ENCODE peak calls at places on chromosomes 7 and 10, in ten cellular contexts. One of them, this sample, is unnamed.

GRCh38 chr10:77390481-77390891 is 247.1 kb downstream of the KCNMA1 start:
- DNase-seq in spleen: no peak
- DNase-seq in A549: no peak
- DNase-seq in CD4-positive, CD25-positive, alpha-beta regulatory T cell: no peak
- DNase-seq in GM23338: no peak
- DNase-seq in IMR-90: no peak
- DNase-seq in K562: no peak
- DNase-seq in left ventricle myocardium inferior: no peak
- DNase-seq in OCI-LY7: no peak
- DNase-seq in A673: no peak
- DNase-seq in this sample: peak; percentile 53

GRCh38 chr10:71864861-71865473 is 13.9 kb upstream of the PSAP start:
- DNase-seq in spleen: peak; percentile 48
- DNase-seq in A549: peak; percentile 64
- DNase-seq in CD4-positive, CD25-positive, alpha-beta regulatory T cell: no peak
- DNase-seq in GM23338: no peak
- DNase-seq in IMR-90: peak; percentile 83
- DNase-seq in K562: no peak
- DNase-seq in left ventricle myocardium inferior: no peak
- DNase-seq in OCI-LY7: no peak
- DNase-seq in A673: no peak
- DNase-seq in this sample: no peak

GRCh38 chr10:71756441-71757191 is 16.7 kb downstream of the VSIR start:
- DNase-seq in spleen: no peak
- DNase-seq in A549: no peak
- DNase-seq in CD4-positive, CD25-positive, alpha-beta regulatory T cell: no peak
- DNase-seq in GM23338: no peak
- DNase-seq in IMR-90: no peak
- DNase-seq in K562: no peak
- DNase-seq in left ventricle myocardium inferior: no peak
- DNase-seq in OCI-LY7: no peak
- DNase-seq in A673: no peak
- DNase-seq in this sample: no peak

GRCh38 chr7:118327179-118327578 is 102.7 kb downstream of the ANKRD7 start:
- DNase-seq in spleen: no peak
- DNase-seq in A549: no peak
- DNase-seq in CD4-positive, CD25-positive, alpha-beta regulatory T cell: no peak
- DNase-seq in GM23338: no peak
- DNase-seq in IMR-90: no peak
- DNase-seq in K562: no peak
- DNase-seq in left ventricle myocardium inferior: no peak
- DNase-seq in OCI-LY7: no peak
- DNase-seq in A673: no peak
- DNase-seq in this sample: no peak

GRCh38 chr7:73515184-73515583 is 6.9 kb downstream of the BAZ1B start:
- DNase-seq in spleen: peak; percentile 1
- DNase-seq in A549: peak; percentile 19
- DNase-seq in CD4-positive, CD25-positive, alpha-beta regulatory T cell: no peak
- DNase-seq in GM23338: peak; percentile 41
- DNase-seq in IMR-90: no peak
- DNase-seq in K562: peak; percentile 23
- DNase-seq in left ventricle myocardium inferior: no peak
- DNase-seq in OCI-LY7: peak; percentile 43
- DNase-seq in A673: peak; percentile 25
- DNase-seq in this sample: no peak

GRCh38 chr7:110875346-110875745 is 215.6 kb upstream of the LRRN3 start:
- DNase-seq in spleen: no peak
- DNase-seq in A549: no peak
- DNase-seq in CD4-positive, CD25-positive, alpha-beta regulatory T cell: no peak
- DNase-seq in GM23338: no peak
- DNase-seq in IMR-90: no peak
- DNase-seq in K562: no peak
- DNase-seq in left ventricle myocardium inferior: no peak
- DNase-seq in OCI-LY7: no peak
- DNase-seq in A673: no peak
- DNase-seq in this sample: no peak

GRCh38 chr7:118040562-118040961 is 143.4 kb upstream of the LSM8 start:
- DNase-seq in spleen: no peak
- DNase-seq in A549: no peak
- DNase-seq in CD4-positive, CD25-positive, alpha-beta regulatory T cell: no peak
- DNase-seq in GM23338: no peak
- DNase-seq in IMR-90: no peak
- DNase-seq in K562: no peak
- DNase-seq in left ventricle myocardium inferior: no peak
- DNase-seq in OCI-LY7: no peak
- DNase-seq in A673: no peak
- DNase-seq in this sample: no peak

GRCh38 chr7:54904130-54904529 is 114.7 kb upstream of the EGFR start:
- DNase-seq in spleen: no peak
- DNase-seq in A549: no peak
- DNase-seq in CD4-positive, CD25-positive, alpha-beta regulatory T cell: no peak
- DNase-seq in GM23338: no peak
- DNase-seq in IMR-90: peak; percentile 97
- DNase-seq in K562: no peak
- DNase-seq in left ventricle myocardium inferior: no peak
- DNase-seq in OCI-LY7: no peak
- DNase-seq in A673: no peak
- DNase-seq in this sample: peak; percentile 5

DNA sequence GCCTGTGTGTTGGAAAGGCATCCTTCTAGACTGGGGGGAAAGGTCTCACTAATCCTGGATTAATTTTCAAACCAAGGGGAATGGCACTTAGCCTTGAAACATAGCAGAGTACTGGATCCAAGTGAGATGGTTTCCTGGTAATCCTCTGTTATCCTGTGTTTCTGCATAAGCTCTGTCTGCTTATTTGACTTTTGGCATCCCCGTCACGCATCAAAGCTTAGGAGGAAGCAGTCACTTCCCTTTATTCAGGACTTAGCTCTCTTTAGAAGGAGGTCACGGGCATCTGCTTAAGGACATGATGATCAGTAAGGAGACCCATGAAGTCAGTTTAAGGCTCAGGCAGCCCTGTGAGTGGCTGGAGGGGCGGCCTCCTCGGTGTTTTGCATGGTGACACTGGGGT is 30.0 kb downstream of the TSPAN15 start:
- DNase-seq in spleen: no peak
- DNase-seq in A549: no peak
- DNase-seq in CD4-positive, CD25-positive, alpha-beta regulatory T cell: no peak
- DNase-seq in GM23338: no peak
- DNase-seq in IMR-90: no peak
- DNase-seq in K562: no peak
- DNase-seq in left ventricle myocardium inferior: no peak
- DNase-seq in OCI-LY7: peak; percentile 52
- DNase-seq in A673: no peak
- DNase-seq in this sample: no peak
- H3K4me1 ChIP-seq in spleen: peaks cover 44% of the 10 kb centered on the region
- H3K4me1 ChIP-seq in A549: peaks cover 15% of the 10 kb centered on the region
- H3K4me1 ChIP-seq in CD4-positive, CD25-positive, alpha-beta regulatory T cell: no peaks in the 10 kb centered on the region
- H3K4me1 ChIP-seq in GM23338: peaks cover 4% of the 10 kb centered on the region
- H3K4me1 ChIP-seq in IMR-90: no peaks in the 10 kb centered on the region
- H3K4me1 ChIP-seq in K562: no peaks in the 10 kb centered on the region
- H3K4me1 ChIP-seq in left ventricle myocardium inferior: peaks cover 91% of the 10 kb centered on the region
- H3K4me1 ChIP-seq in OCI-LY7: peaks cover 8% of the 10 kb centered on the region
- H3K4me1 ChIP-seq in A673: no peaks in the 10 kb centered on the region
- H3K4me1 ChIP-seq in this sample: no peaks in the 10 kb centered on the region

GRCh38 chr7:98878365-98879197 is at the start of gene TRRAP:
- DNase-seq in spleen: peak; percentile 95
- DNase-seq in A549: peak; percentile 79
- DNase-seq in CD4-positive, CD25-positive, alpha-beta regulatory T cell: peak; percentile 62
- DNase-seq in GM23338: peak; percentile 84
- DNase-seq in IMR-90: peak; percentile 62
- DNase-seq in K562: peak; percentile 86
- DNase-seq in left ventricle myocardium inferior: peak; percentile 77
- DNase-seq in OCI-LY7: peak; percentile 85
- DNase-seq in A673: peak; percentile 80
- DNase-seq in this sample: peak; percentile 78

GRCh38 chr7:98879198-98879988 is 1.1 kb downstream of the TRRAP start:
- DNase-seq in spleen: peak; percentile 85
- DNase-seq in A549: peak; percentile 51
- DNase-seq in CD4-positive, CD25-positive, alpha-beta regulatory T cell: peak; percentile 56
- DNase-seq in GM23338: peak; percentile 51
- DNase-seq in IMR-90: peak; percentile 17
- DNase-seq in K562: peak; percentile 68
- DNase-seq in left ventricle myocardium inferior: no peak
- DNase-seq in OCI-LY7: peak; percentile 96
- DNase-seq in A673: no peak
- DNase-seq in this sample: no peak

GRCh38 chr7:98880485-98880884 is 2.2 kb downstream of the TRRAP start:
- DNase-seq in spleen: no peak
- DNase-seq in A549: no peak
- DNase-seq in CD4-positive, CD25-positive, alpha-beta regulatory T cell: no peak
- DNase-seq in GM23338: no peak
- DNase-seq in IMR-90: no peak
- DNase-seq in K562: no peak
- DNase-seq in left ventricle myocardium inferior: no peak
- DNase-seq in OCI-LY7: no peak
- DNase-seq in A673: no peak
- DNase-seq in this sample: no peak

GRCh38 chr7:98881561-98882315 is 3.4 kb downstream of the TRRAP start:
- DNase-seq in spleen: no peak
- DNase-seq in A549: no peak
- DNase-seq in CD4-positive, CD25-positive, alpha-beta regulatory T cell: no peak
- DNase-seq in GM23338: no peak
- DNase-seq in IMR-90: no peak
- DNase-seq in K562: no peak
- DNase-seq in left ventricle myocardium inferior: no peak
- DNase-seq in OCI-LY7: no peak
- DNase-seq in A673: no peak
- DNase-seq in this sample: no peak

GRCh38 chr7:98879989-98880337 is 1.6 kb downstream of the TRRAP start:
- DNase-seq in spleen: no peak
- DNase-seq in A549: no peak
- DNase-seq in CD4-positive, CD25-positive, alpha-beta regulatory T cell: no peak
- DNase-seq in GM23338: no peak
- DNase-seq in IMR-90: no peak
- DNase-seq in K562: no peak
- DNase-seq in left ventricle myocardium inferior: no peak
- DNase-seq in OCI-LY7: no peak
- DNase-seq in A673: no peak
- DNase-seq in this sample: no peak
- H3K4me3 ChIP-seq in spleen: peak overlapping the region; percentile 73
- H3K4me3 ChIP-seq in A549: peak overlapping the region; percentile 82
- H3K4me3 ChIP-seq in CD4-positive, CD25-positive, alpha-beta regulatory T cell: peak overlapping the region; percentile 89
- H3K4me3 ChIP-seq in GM23338: peak overlapping the region; percentile 92
- H3K4me3 ChIP-seq in IMR-90: peak overlapping the region; percentile 99
- H3K4me3 ChIP-seq in K562: peak overlapping the region; percentile 85
- H3K4me3 ChIP-seq in left ventricle myocardium inferior: peak overlapping the region; percentile 98
- H3K4me3 ChIP-seq in OCI-LY7: peak overlapping the region; percentile 97
- H3K4me3 ChIP-seq in A673: peak overlapping the region; percentile 92
- H3K4me3 ChIP-seq in this sample: peak overlapping the region; percentile 100

DNA sequence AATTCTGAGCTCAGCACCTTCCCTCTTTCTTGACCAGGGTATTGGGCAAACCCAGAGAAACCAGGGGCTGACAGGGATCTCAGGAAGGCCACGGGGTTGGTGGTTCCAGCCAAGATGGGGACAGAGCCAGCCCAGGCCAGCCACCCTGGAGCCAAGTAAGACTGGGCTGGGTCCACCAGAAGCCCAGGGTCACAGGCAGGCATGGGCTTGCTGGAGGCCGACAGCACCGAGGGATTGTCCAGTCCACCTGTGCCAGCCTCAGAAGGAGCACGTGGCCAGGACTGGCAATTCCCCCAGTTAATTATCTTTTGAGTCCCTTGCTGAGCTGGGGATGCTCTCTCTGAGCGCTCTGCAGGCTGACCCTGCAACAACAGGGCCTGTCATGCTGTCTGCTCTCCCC is 69.7 kb upstream of the PPIF start:
- DNase-seq in spleen: no peak
- DNase-seq in A549: no peak
- DNase-seq in CD4-positive, CD25-positive, alpha-beta regulatory T cell: no peak
- DNase-seq in GM23338: no peak
- DNase-seq in IMR-90: no peak
- DNase-seq in K562: no peak
- DNase-seq in left ventricle myocardium inferior: no peak
- DNase-seq in OCI-LY7: no peak
- DNase-seq in A673: no peak
- DNase-seq in this sample: no peak
- H3K4me1 ChIP-seq in spleen: peaks cover 74% of the 10 kb centered on the region
- H3K4me1 ChIP-seq in A549: peaks cover 7% of the 10 kb centered on the region
- H3K4me1 ChIP-seq in CD4-positive, CD25-positive, alpha-beta regulatory T cell: no peaks in the 10 kb centered on the region
- H3K4me1 ChIP-seq in GM23338: no peaks in the 10 kb centered on the region
- H3K4me1 ChIP-seq in IMR-90: peaks cover 29% of the 10 kb centered on the region
- H3K4me1 ChIP-seq in K562: no peaks in the 10 kb centered on the region
- H3K4me1 ChIP-seq in left ventricle myocardium inferior: peaks cover 80% of the 10 kb centered on the region
- H3K4me1 ChIP-seq in OCI-LY7: peaks cover 5% of the 10 kb centered on the region
- H3K4me1 ChIP-seq in A673: peaks cover 9% of the 10 kb centered on the region
- H3K4me1 ChIP-seq in this sample: peaks cover 2% of the 10 kb centered on the region

GRCh38 chr10:17233534-17233933 is 5.5 kb downstream of the VIM start:
- DNase-seq in spleen: no peak
- DNase-seq in A549: no peak
- DNase-seq in CD4-positive, CD25-positive, alpha-beta regulatory T cell: no peak
- DNase-seq in GM23338: no peak
- DNase-seq in IMR-90: no peak
- DNase-seq in K562: no peak
- DNase-seq in left ventricle myocardium inferior: peak; percentile 28
- DNase-seq in OCI-LY7: no peak
- DNase-seq in A673: no peak
- DNase-seq in this sample: no peak

GRCh38 chr10:17236468-17236886 is 8.4 kb downstream of the VIM start:
- DNase-seq in spleen: no peak
- DNase-seq in A549: no peak
- DNase-seq in CD4-positive, CD25-positive, alpha-beta regulatory T cell: no peak
- DNase-seq in GM23338: no peak
- DNase-seq in IMR-90: no peak
- DNase-seq in K562: no peak
- DNase-seq in left ventricle myocardium inferior: no peak
- DNase-seq in OCI-LY7: no peak
- DNase-seq in A673: no peak
- DNase-seq in this sample: peak; percentile 27

GRCh38 chr10:17232276-17232987 is 4.4 kb downstream of the VIM start:
- DNase-seq in spleen: no peak
- DNase-seq in A549: no peak
- DNase-seq in CD4-positive, CD25-positive, alpha-beta regulatory T cell: no peak
- DNase-seq in GM23338: no peak
- DNase-seq in IMR-90: peak; percentile 34
- DNase-seq in K562: no peak
- DNase-seq in left ventricle myocardium inferior: no peak
- DNase-seq in OCI-LY7: no peak
- DNase-seq in A673: no peak
- DNase-seq in this sample: no peak

GRCh38 chr10:17235136-17235535 is 7.1 kb downstream of the VIM start:
- DNase-seq in spleen: no peak
- DNase-seq in A549: peak; percentile 58
- DNase-seq in CD4-positive, CD25-positive, alpha-beta regulatory T cell: no peak
- DNase-seq in GM23338: peak; percentile 53
- DNase-seq in IMR-90: no peak
- DNase-seq in K562: peak; percentile 42
- DNase-seq in left ventricle myocardium inferior: no peak
- DNase-seq in OCI-LY7: no peak
- DNase-seq in A673: no peak
- DNase-seq in this sample: no peak

DNA sequence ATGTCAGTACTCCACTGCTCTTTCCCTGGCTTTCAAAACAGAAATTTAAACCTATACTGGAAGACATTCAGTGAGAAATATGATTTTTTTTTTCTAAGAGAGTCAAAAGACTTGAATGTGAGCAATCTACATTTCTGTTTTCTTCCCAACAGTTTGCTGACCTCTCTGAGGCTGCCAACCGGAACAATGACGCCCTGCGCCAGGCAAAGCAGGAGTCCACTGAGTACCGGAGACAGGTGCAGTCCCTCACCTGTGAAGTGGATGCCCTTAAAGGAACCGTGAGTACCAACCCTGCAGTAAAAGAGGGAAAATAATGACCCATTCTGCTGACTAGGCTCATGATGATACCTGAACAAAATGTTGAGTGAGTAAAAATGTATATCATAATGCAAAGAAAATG is 6.5 kb downstream of the VIM start:
- DNase-seq in spleen: no peak
- DNase-seq in A549: no peak
- DNase-seq in CD4-positive, CD25-positive, alpha-beta regulatory T cell: no peak
- DNase-seq in GM23338: no peak
- DNase-seq in IMR-90: no peak
- DNase-seq in K562: no peak
- DNase-seq in left ventricle myocardium inferior: no peak
- DNase-seq in OCI-LY7: no peak
- DNase-seq in A673: no peak
- DNase-seq in this sample: no peak
- H3K4me3 ChIP-seq in spleen: peak overlapping the region; percentile 99
- H3K4me3 ChIP-seq in A549: no peak overlapping the region
- H3K4me3 ChIP-seq in CD4-positive, CD25-positive, alpha-beta regulatory T cell: no peak overlapping the region
- H3K4me3 ChIP-seq in GM23338: no peak overlapping the region
- H3K4me3 ChIP-seq in IMR-90: no peak overlapping the region
- H3K4me3 ChIP-seq in K562: no peak overlapping the region
- H3K4me3 ChIP-seq in left ventricle myocardium inferior: peak overlapping the region; percentile 90
- H3K4me3 ChIP-seq in OCI-LY7: no peak overlapping the region
- H3K4me3 ChIP-seq in A673: no peak overlapping the region
- H3K4me3 ChIP-seq in this sample: no peak overlapping the region

This sample was measured in SJSA1.